ENCODE peak calls at places on chromosomes 5 and 9, in five cellular contexts. M is tibial artery, D is Panc1, T is heart left ventricle, Z is RWPE2. G is an unnamed sample. For H3K4me1 and H3K36me3, the result is how much of the 10 kb centered on the place peaks cover.

GRCh38 chr9:6978591-6978990 is 220.8 kb downstream of the KDM4C start:
- DNase-seq in M (no peak), Z (no peak), T (no peak), D (no peak), G (no peak)

GRCh38 chr5:160548949-160549665 is 127.5 kb downstream of the PTTG1 start:
- DNase-seq in M (no peak), D (no peak), T (no peak), Z (no peak), G (no peak)

GRCh38 chr5:148792649-148793048 is 33.8 kb upstream of the ADRB2 start:
- DNase-seq in T (no peak), D (no peak), Z (no peak), M (no peak), G (no peak)

GRCh38 chr5:89572696-89573095 is 689.7 kb upstream of the MEF2C start:
- DNase-seq in D (no peak), T (no peak), Z (no peak), M (no peak), G (no peak)

GRCh38 chr9:133761641-133762248 is 23.6 kb upstream of the SARDH start:
- DNase-seq in Z (peak), T (no peak), D (no peak), M (no peak), G (peak)

GRCh38 chr5:6772886-6773285 is 59.7 kb downstream of the TENT4A start:
- DNase-seq in D (no peak), T (no peak), M (no peak), Z (no peak), G (no peak)

GRCh38 chr9:18688581-18688980 is 214.6 kb downstream of the ADAMTSL1 start:
- DNase-seq in T (no peak), D (no peak), M (no peak), Z (no peak), G (no peak)

GRCh38 chr5:149213264-149213663 is 58.4 kb upstream of the AFAP1L1 start:
- DNase-seq in T (no peak), D (no peak), M (no peak), Z (no peak), G (no peak)

GRCh38 chr9:12185856-12186255 is 507.3 kb upstream of the TYRP1 start:
- DNase-seq in M (no peak), T (no peak), D (no peak), Z (no peak), G (no peak)

GRCh38 chr5:91311168-91311696 is 71.9 kb downstream of the ARRDC3 start:
- DNase-seq in M (no peak), D (no peak), Z (no peak), T (no peak), G (no peak)

GRCh38 chr9:134162926-134163373 is 1.4 kb downstream of the RNU6ATAC start:
- DNase-seq in T (no peak), D (no peak), M (no peak), Z (no peak), G (no peak)

GRCh38 chr5:173882632-173883031 is 5.5 kb upstream of the CPEB4 start:
- DNase-seq in D (no peak), T (no peak), M (no peak), Z (no peak), G (no peak)

GRCh38 chr5:54312499-54312898 is 2.1 kb upstream of the ARL15 start:
- DNase-seq in M (no peak), Z (no peak), D (no peak), T (no peak), G (no peak)
- H3K4me1 ChIP-seq in M (under half), Z (under half), D (under half), T (under half), G (under half)

GRCh38 chr5:154727361-154727760 is 27.8 kb upstream of the LARP1 start:
- DNase-seq in M (no peak), T (no peak), D (no peak), Z (no peak), G (no peak)

GRCh38 chr5:154721476-154722058 is 33.6 kb upstream of the LARP1 start:
- DNase-seq in M (no peak), D (no peak), T (no peak), Z (no peak), G (no peak)

GRCh38 chr5:154723740-154724505 is 31.3 kb upstream of the LARP1 start:
- DNase-seq in M (no peak), Z (no peak), D (no peak), T (no peak), G (no peak)

GRCh38 chr5:154722936-154723335 is 32.2 kb upstream of the LARP1 start:
- DNase-seq in T (no peak), D (no peak), M (no peak), Z (no peak), G (no peak)

DNA sequence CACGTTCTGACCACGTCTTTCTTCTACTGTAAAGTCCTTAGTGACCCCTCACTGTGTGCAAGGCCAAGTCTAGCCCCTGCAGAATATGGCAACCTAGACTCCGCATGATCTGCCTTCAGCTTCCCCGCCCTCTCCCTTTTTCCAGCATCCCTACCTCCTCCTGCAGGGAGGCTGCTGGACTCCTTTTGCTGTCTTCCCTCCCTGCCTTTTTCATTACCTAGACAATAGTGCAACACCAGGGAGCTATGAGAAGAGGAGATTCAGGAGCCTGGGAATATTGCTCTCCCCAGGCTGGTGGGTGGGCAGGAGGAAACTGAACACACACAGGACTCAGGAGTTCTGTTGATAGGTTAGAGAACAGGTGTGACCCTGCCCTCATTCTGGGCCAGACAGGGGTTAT is 33.1 kb upstream of the LARP1 start:
- DNase-seq in Z (no peak), M (no peak), D (no peak), T (no peak), G (no peak)
- H3K4me3 ChIP-seq in Z (no peak), M (no peak), D (no peak), T (no peak), G (no peak)

GRCh38 chr5:10627185-10628115 is 63.6 kb downstream of the ANKRD33B start:
- DNase-seq in M (peak), T (peak), Z (peak), D (peak), G (peak)
- H3K36me3 ChIP-seq in M (under half), T (under half), Z (under half), D (under half), G (under half)

GRCh38 chr5:176741566-176742211 is 68.7 kb upstream of the UNC5A start:
- DNase-seq in T (no peak), M (no peak), Z (peak), D (no peak), G (no peak)

GRCh38 chr5:176743828-176744583 is 66.4 kb upstream of the UNC5A start:
- DNase-seq in T (no peak), D (no peak), M (no peak), Z (peak), G (no peak)

GRCh38 chr5:176744584-176744965 is 65.8 kb upstream of the UNC5A start:
- DNase-seq in T (no peak), Z (no peak), M (no peak), D (no peak), G (no peak)

GRCh38 chr5:176742246-176743105 is 67.9 kb upstream of the UNC5A start:
- DNase-seq in Z (peak), D (no peak), M (no peak), T (no peak), G (no peak)

GRCh38 chr5:176743136-176743827 is 67.1 kb upstream of the UNC5A start:
- DNase-seq in Z (peak), D (no peak), T (no peak), M (no peak), G (no peak)
- H3K4me1 ChIP-seq in Z (under half), D (under half), T (under half), M (under half), G (under half)

DNA sequence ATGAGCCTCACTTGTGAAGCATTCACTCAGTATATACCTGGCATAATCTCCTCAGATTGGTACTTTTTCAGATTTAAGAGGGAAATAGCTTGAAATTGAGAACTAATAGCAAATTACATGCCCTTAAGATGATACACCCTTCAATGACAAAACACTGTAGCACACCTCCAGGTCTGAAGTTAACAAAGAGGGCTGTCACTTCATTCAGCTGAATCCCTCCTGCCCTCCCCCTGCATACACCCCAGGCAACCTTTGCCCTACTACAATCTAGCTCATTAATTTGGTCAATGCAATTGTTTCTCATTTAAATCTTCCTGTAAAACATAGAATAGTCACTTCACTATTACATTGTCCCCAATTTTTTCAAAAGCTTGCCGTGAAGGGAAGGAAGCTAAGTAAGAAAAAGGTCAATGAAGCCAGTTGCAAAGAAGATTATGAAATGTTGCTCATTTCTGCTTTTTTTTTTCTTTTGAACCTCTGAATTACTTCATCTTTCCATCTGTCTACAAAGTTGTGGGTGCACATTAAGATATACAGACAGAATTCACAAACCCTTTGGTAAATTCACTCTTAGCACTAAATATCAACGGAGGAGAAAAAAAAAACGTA is 294.8 kb upstream of the PTGER4 start:
- DNase-seq in M (no peak), T (no peak), Z (no peak), D (no peak), G (no peak)
- H3K4me3 ChIP-seq in M (no peak), T (no peak), Z (no peak), D (no peak), G (no peak)

GRCh38 chr5:80231693-80232092 is 24.2 kb downstream of the SERINC5 start:
- DNase-seq in Z (no peak), D (no peak), T (no peak), M (no peak), G (no peak)
- H3K36me3 ChIP-seq in Z (under half), D (under half), T (under half), M (under half), G (under half)

DNA sequence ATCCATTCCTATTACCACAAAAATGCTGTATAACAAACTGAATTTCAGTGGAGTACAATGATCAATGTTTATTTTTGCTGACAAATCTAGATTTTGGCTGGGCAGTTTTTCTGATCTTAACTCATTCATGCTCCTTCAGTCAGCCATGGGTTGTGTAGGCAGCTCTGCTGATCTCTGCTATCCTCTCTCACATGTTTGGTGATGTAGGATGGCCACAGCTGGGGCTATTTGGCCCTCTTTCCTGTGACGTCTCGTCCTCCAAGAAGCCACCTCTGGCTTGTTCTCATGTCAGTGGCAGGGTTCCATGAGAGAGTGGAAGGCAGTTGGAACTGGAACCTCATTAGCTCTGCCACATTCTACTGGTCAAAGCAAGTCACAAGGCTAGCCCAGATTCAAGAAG is 8.9 kb downstream of the NLN start:
- DNase-seq in M (no peak), Z (no peak), D (no peak), T (no peak), G (no peak)
- H3K4me1 ChIP-seq in M (under half), Z (under half), D (under half), T (under half), G (under half)

DNA sequence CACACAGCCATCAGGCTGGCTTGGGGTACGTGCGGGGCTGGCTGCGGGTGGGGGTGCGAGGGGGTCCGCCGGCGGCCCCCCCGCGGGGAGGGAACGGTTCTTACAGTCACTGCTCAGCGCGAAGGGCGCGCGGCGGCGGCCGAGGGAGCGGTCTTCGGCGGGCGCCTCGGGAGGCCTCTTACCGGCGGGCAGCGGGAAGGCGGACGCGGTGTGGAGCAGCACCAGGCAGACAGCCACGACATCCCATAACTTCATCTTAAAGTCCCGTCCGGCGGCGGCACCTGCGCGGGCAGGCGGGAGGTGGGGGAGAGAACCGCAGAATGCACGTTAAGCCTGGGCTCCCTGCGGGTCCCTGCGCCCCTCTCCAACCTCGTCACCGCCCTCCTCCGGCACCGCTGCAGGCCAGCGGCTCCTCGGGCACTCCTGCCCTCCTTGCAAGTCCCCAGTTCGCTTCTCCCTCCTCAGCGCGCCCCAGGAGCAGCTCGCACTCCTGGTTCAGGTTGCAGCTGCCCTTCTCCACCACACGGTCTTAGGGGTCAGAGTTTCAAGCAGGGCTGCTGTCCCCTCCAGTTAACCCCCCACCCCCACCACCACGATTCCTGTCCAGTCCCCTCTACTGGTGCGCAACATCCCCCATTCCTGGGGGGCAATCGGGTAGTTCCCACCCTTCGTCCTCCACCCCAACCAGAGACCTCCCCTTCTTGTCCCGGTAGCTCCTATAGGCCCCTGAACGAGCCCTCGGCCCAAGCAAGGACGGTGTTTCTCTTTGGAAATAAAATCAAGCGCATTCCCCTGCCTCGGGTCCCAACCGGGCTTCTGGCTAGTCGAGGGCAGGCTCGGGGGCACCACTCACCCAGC is 5.1 kb downstream of the GDNF start:
- DNase-seq in M (no peak), D (no peak), T (no peak), Z (no peak), G (peak)
- H3K4me3 ChIP-seq in M (no peak), D (peak), T (no peak), Z (no peak), G (peak)

GRCh38 chr9:114341991-114342390 is 12.3 kb downstream of the ORM2 start:
- DNase-seq in Z (no peak), M (no peak), T (no peak), D (no peak), G (no peak)

GRCh38 chr9:114336699-114337395 is 7.2 kb downstream of the ORM2 start:
- DNase-seq in M (no peak), D (no peak), Z (no peak), T (no peak), G (no peak)

GRCh38 chr9:114338187-114338586 is 8.5 kb downstream of the ORM2 start:
- DNase-seq in Z (no peak), M (no peak), D (no peak), T (no peak), G (no peak)

GRCh38 chr9:114341152-114341830 is 11.6 kb downstream of the ORM2 start:
- DNase-seq in M (no peak), D (no peak), Z (no peak), T (no peak), G (no peak)

GRCh38 chr9:114339130-114339908 is 9.7 kb downstream of the ORM2 start:
- DNase-seq in D (peak), M (no peak), Z (no peak), T (peak), G (no peak)
- H3K36me3 ChIP-seq in D (under half), M (half or more), Z (under half), T (half or more), G (under half)

DNA sequence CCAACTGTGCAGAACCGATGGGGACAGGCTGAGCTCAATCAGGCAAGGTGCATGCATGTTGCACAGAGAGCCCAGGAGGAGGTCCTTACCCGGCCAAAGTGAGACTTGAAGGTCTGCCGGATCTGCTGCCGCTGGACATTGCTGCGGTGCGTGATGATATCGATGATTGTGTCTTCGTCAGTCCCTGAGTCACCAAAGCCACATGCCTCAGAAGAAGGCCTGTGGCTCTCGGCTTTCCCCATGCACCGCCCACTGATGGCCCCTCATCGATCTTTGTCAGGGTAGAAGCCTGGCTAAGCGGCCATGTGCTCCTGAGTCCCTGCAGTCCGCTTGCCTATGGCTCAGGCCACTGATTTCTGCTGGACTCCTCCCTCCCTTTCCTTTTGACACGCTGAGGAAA is 34.8 kb downstream of the ANXA6 start:
- DNase-seq in Z (no peak), M (no peak), D (no peak), T (no peak), G (no peak)
- H3K4me1 ChIP-seq in Z (under half), M (under half), D (under half), T (under half), G (under half)

G was measured in ovary.